ENCODE peak calls at places on chromosomes 11 and 22, in six cellular contexts. T is upper lobe of left lung, P is SK-N-SH, E is transverse colon, C is K562, J is HL-60. Z is an unnamed sample.
A peak's percentile ranks its signal among the peaks of the same experiment; 100 is the strongest.

GRCh38 chr11:41789376-41789775 is 329.9 kb upstream of the LRRC4C start:
- DNase-seq in T (no peak), P (no peak), E (no peak), C (no peak), J (no peak), Z (no peak)

GRCh38 chr11:61357233-61357893 is 4.3 kb downstream of the CYB561A3 start:
- DNase-seq in T (no peak), P (no peak), E (no peak), C (no peak), J (peak; percentile 79), Z (no peak)

GRCh38 chr22:27801197-27801615 is 350 bp downstream of the MN1 start:
- DNase-seq in T (no peak), P (peak; percentile 84), E (peak; percentile 30), C (peak; percentile 13), J (no peak), Z (no peak)

GRCh38 chr11:27921472-27921871 is 186.5 kb downstream of the KIF18A start:
- DNase-seq in T (no peak), P (no peak), E (no peak), C (no peak), J (no peak), Z (no peak)

GRCh38 chr11:19444231-19444630 is 203.5 kb upstream of the E2F8 start:
- DNase-seq in T (no peak), P (no peak), E (no peak), C (no peak), J (no peak), Z (no peak)

GRCh38 chr11:83693279-83693992 is 407.3 kb upstream of the CCDC90B start:
- DNase-seq in T (no peak), P (no peak), E (no peak), C (no peak), J (no peak), Z (no peak)

GRCh38 chr11:102320679-102321078 is 3.4 kb downstream of the BIRC3 start:
- DNase-seq in T (no peak), P (no peak), E (no peak), C (no peak), J (no peak), Z (no peak)

GRCh38 chr22:19289475-19290161 is 1.9 kb downstream of the CLTCL1 start:
- DNase-seq in T (no peak), P (no peak), E (no peak), C (peak; percentile 43), J (peak; percentile 24), Z (no peak)

GRCh38 chr11:101862410-101863233 is 52.2 kb upstream of the CEP126 start:
- DNase-seq in T (peak; percentile 38), P (peak; percentile 15), E (peak; percentile 7), C (no peak), J (no peak), Z (no peak)

GRCh38 chr22:19290400-19291217 is 910 bp downstream of the CLTCL1 start:
- DNase-seq in T (no peak), P (no peak), E (no peak), C (peak; percentile 69), J (peak; percentile 4), Z (no peak)

GRCh38 chr11:9851366-9851765 is 187.5 kb downstream of the SWAP70 start:
- DNase-seq in T (no peak), P (no peak), E (no peak), C (no peak), J (no peak), Z (no peak)

GRCh38 chr11:60915250-60915914 is 1.4 kb downstream of the TMEM109 start:
- DNase-seq in T (peak; percentile 89), P (peak; percentile 65), E (peak; percentile 79), C (no peak), J (peak; percentile 41), Z (peak; percentile 64)

DNA sequence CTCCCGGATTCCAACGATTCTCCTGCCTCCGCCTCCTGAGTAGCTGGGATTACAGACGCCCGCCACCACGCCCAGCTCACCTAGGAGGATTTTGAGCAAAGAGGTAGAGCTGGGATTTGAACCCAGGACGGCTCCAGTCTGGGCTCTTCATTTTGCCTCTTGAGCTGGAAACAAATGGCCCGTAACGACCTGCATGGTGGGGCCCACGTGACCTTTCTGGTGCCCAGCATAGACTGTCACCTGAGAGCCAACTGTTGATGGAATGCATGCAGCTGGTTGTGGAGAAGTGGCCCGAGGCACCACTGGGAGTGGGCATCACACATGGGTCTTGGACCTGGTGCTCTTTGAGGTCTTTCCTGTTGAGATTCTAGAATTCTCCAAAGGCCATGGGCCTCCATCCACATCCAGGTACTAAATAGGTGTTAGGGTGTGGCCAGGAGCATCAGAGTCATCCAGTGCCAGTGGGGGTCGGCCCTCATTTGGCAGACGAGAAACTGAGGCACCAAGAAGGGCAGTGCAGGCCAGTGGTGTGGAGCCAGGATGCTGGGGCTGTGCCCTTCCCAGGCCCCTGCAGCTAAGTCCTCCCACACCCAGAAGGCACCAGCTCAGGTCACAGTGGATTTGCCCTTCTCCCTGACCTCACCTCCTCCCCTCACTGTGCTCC is 3.9 kb downstream of the ATF4 start:
- DNase-seq in T (no peak), P (no peak), E (no peak), C (no peak), J (peak; percentile 14), Z (no peak)
- TF ChIP-seq POLR2AphosphoS5 in T (no peak), P (peak; percentile 51), E (no peak), C (no peak), J (peak; percentile 53), Z (no peak)

GRCh38 chr22:45009881-45010531 is at the start of gene PHF21B:
- DNase-seq in T (no peak), P (peak; percentile 97), E (no peak), C (peak; percentile 75), J (no peak), Z (no peak)

GRCh38 chr22:45010532-45010900 is 711 bp upstream of the PHF21B start:
- DNase-seq in T (no peak), P (peak; percentile 71), E (no peak), C (no peak), J (no peak), Z (no peak)

GRCh38 chr22:45014658-45015057 is 4.9 kb upstream of the PHF21B start:
- DNase-seq in T (no peak), P (no peak), E (no peak), C (no peak), J (no peak), Z (no peak)

GRCh38 chr22:45008853-45009751 is 703 bp downstream of the PHF21B start:
- DNase-seq in T (no peak), P (peak; percentile 75), E (no peak), C (no peak), J (no peak), Z (no peak)

DNA sequence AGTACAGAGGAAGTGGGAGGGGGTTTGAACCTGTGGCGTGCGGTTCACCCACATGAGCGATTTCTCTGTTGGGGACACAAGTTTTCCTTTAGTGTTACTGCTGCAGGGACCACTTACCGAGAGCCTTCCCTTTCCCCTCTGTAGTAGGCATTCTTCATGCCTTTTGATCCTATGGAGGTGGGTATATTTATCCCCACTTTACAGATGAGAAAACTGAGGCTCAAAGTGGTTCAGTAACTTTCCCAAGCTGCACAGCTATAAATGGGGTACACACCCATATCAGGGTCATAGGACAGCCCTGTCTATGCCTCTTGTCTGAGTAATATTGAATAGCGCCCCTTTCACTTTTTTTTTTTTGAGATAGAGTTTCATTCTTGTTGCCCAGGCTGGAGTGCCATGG is 3.3 kb upstream of the PHF21B start:
- DNase-seq in T (no peak), P (no peak), E (no peak), C (no peak), J (no peak), Z (no peak)
- H3K27ac ChIP-seq in T (no peak overlapping the region), P (no peak overlapping the region), E (no peak overlapping the region), C (no peak overlapping the region), J (no peak overlapping the region), Z (no peak overlapping the region)

GRCh38 chr11:68934666-68935065 is 31.0 kb downstream of the IGHMBP2 start:
- DNase-seq in T (no peak), P (no peak), E (no peak), C (no peak), J (no peak), Z (no peak)
- TF ChIP-seq POLR2AphosphoS5 in T (no peak), P (no peak), E (no peak), C (no peak), J (no peak), Z (no peak)

DNA sequence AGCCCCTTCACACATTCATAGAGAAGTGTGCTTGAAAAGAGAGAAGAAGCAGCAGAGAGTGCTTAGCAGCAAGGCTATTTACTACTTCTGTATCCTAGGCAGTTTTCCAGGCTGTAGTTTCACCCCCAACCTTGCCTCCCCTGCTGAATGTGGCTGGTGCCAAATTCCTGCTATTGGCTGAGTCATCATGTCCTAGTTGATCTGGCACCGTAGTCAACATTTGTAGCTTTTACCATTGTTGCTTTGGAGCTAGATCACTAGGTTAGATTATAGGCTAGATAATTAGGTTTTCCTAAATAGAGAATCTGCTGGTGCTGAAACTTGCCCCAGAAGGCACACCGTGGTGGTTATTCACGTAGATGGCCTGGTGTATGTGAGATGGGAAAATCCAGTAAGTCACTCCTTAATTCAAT is 32.7 kb downstream of the ARHGAP42 start:
- DNase-seq in T (no peak), P (no peak), E (peak; percentile 39), C (no peak), J (no peak), Z (no peak)
- H3K27ac ChIP-seq in T (no peak overlapping the region), P (no peak overlapping the region), E (peak overlapping the region; percentile 58), C (no peak overlapping the region), J (no peak overlapping the region), Z (peak overlapping the region; percentile 59)

GRCh38 chr11:92251980-92252379 is 27.4 kb downstream of the FAT3 start:
- DNase-seq in T (no peak), P (no peak), E (no peak), C (no peak), J (no peak), Z (no peak)
- TF ChIP-seq POLR2AphosphoS5 in T (no peak), P (no peak), E (no peak), C (no peak), J (no peak), Z (no peak)